ENCODE peak calls at places on chromosomes 11 and 22, in ten cellular contexts. One of them, this sample, is unnamed.

GRCh38 chr11:130314749-130315285 is at the start of gene ZBTB44:
- DNase-seq in naive thymus-derived CD8-positive, alpha-beta T cell: peak; percentile 90
- DNase-seq in kidney tubule cell: peak; percentile 90
- DNase-seq in T-helper 1 cell: peak; percentile 88
- DNase-seq in epithelial cell of esophagus: peak; percentile 91
- DNase-seq in stromal cell of bone marrow: peak; percentile 79
- DNase-seq in AG08396: peak; percentile 98
- DNase-seq in GM12891: peak; percentile 82
- DNase-seq in HS-27A: no peak
- DNase-seq in T47D: peak; percentile 97
- DNase-seq in this sample: peak; percentile 55

GRCh38 chr22:17931400-17931825 is 92.9 kb downstream of the MICAL3 start:
- DNase-seq in naive thymus-derived CD8-positive, alpha-beta T cell: no peak
- DNase-seq in kidney tubule cell: peak; percentile 49
- DNase-seq in T-helper 1 cell: no peak
- DNase-seq in epithelial cell of esophagus: peak; percentile 38
- DNase-seq in stromal cell of bone marrow: no peak
- DNase-seq in AG08396: peak; percentile 59
- DNase-seq in GM12891: no peak
- DNase-seq in HS-27A: no peak
- DNase-seq in T47D: peak; percentile 70
- DNase-seq in this sample: no peak

GRCh38 chr22:42648017-42648367 is 1.2 kb downstream of the CYB5R3 start:
- DNase-seq in naive thymus-derived CD8-positive, alpha-beta T cell: no peak
- DNase-seq in kidney tubule cell: no peak
- DNase-seq in T-helper 1 cell: no peak
- DNase-seq in epithelial cell of esophagus: no peak
- DNase-seq in stromal cell of bone marrow: no peak
- DNase-seq in AG08396: no peak
- DNase-seq in GM12891: no peak
- DNase-seq in HS-27A: no peak
- DNase-seq in T47D: no peak
- DNase-seq in this sample: no peak

GRCh38 chr22:45503816-45504702 is 1.4 kb downstream of the FBLN1 start:
- DNase-seq in naive thymus-derived CD8-positive, alpha-beta T cell: no peak
- DNase-seq in kidney tubule cell: no peak
- DNase-seq in T-helper 1 cell: no peak
- DNase-seq in epithelial cell of esophagus: no peak
- DNase-seq in stromal cell of bone marrow: no peak
- DNase-seq in AG08396: peak; percentile 76
- DNase-seq in GM12891: no peak
- DNase-seq in HS-27A: no peak
- DNase-seq in T47D: no peak
- DNase-seq in this sample: no peak

GRCh38 chr11:66045177-66045639 is 3.8 kb downstream of the GAL3ST3 start:
- DNase-seq in naive thymus-derived CD8-positive, alpha-beta T cell: peak; percentile 84
- DNase-seq in kidney tubule cell: peak; percentile 70
- DNase-seq in T-helper 1 cell: peak; percentile 81
- DNase-seq in epithelial cell of esophagus: peak; percentile 80
- DNase-seq in stromal cell of bone marrow: peak; percentile 45
- DNase-seq in AG08396: peak; percentile 92
- DNase-seq in GM12891: peak; percentile 89
- DNase-seq in HS-27A: no peak
- DNase-seq in T47D: peak; percentile 87
- DNase-seq in this sample: peak; percentile 39

GRCh38 chr11:134938212-134938611 is 526.2 kb upstream of the B3GAT1 start:
- DNase-seq in naive thymus-derived CD8-positive, alpha-beta T cell: no peak
- DNase-seq in kidney tubule cell: no peak
- DNase-seq in T-helper 1 cell: no peak
- DNase-seq in epithelial cell of esophagus: no peak
- DNase-seq in stromal cell of bone marrow: no peak
- DNase-seq in AG08396: no peak
- DNase-seq in GM12891: no peak
- DNase-seq in HS-27A: no peak
- DNase-seq in T47D: peak; percentile 46
- DNase-seq in this sample: no peak

GRCh38 chr11:110198031-110198729 is 98.2 kb downstream of the RDX start:
- DNase-seq in naive thymus-derived CD8-positive, alpha-beta T cell: no peak
- DNase-seq in kidney tubule cell: no peak
- DNase-seq in T-helper 1 cell: no peak
- DNase-seq in epithelial cell of esophagus: peak; percentile 38
- DNase-seq in stromal cell of bone marrow: no peak
- DNase-seq in AG08396: no peak
- DNase-seq in GM12891: no peak
- DNase-seq in HS-27A: no peak
- DNase-seq in T47D: no peak
- DNase-seq in this sample: no peak

GRCh38 chr11:30605036-30605435 is 18.9 kb upstream of the MPPED2 start:
- DNase-seq in naive thymus-derived CD8-positive, alpha-beta T cell: no peak
- DNase-seq in kidney tubule cell: no peak
- DNase-seq in T-helper 1 cell: no peak
- DNase-seq in epithelial cell of esophagus: no peak
- DNase-seq in stromal cell of bone marrow: no peak
- DNase-seq in AG08396: no peak
- DNase-seq in GM12891: no peak
- DNase-seq in HS-27A: no peak
- DNase-seq in T47D: no peak
- DNase-seq in this sample: no peak

GRCh38 chr22:42176271-42176670 is 45.7 kb upstream of the CYP2D6 start:
- DNase-seq in naive thymus-derived CD8-positive, alpha-beta T cell: no peak
- DNase-seq in kidney tubule cell: no peak
- DNase-seq in T-helper 1 cell: no peak
- DNase-seq in epithelial cell of esophagus: no peak
- DNase-seq in stromal cell of bone marrow: no peak
- DNase-seq in AG08396: no peak
- DNase-seq in GM12891: no peak
- DNase-seq in HS-27A: no peak
- DNase-seq in T47D: no peak
- DNase-seq in this sample: no peak

GRCh38 chr22:50119169-50119767 is 29.5 kb downstream of the MOV10L1 start:
- DNase-seq in naive thymus-derived CD8-positive, alpha-beta T cell: no peak
- DNase-seq in kidney tubule cell: no peak
- DNase-seq in T-helper 1 cell: no peak
- DNase-seq in epithelial cell of esophagus: no peak
- DNase-seq in stromal cell of bone marrow: no peak
- DNase-seq in AG08396: no peak
- DNase-seq in GM12891: no peak
- DNase-seq in HS-27A: no peak
- DNase-seq in T47D: no peak
- DNase-seq in this sample: no peak

GRCh38 chr11:122044086-122044485 is 71.9 kb downstream of the BLID start:
- DNase-seq in naive thymus-derived CD8-positive, alpha-beta T cell: no peak
- DNase-seq in kidney tubule cell: no peak
- DNase-seq in T-helper 1 cell: no peak
- DNase-seq in epithelial cell of esophagus: peak; percentile 19
- DNase-seq in stromal cell of bone marrow: no peak
- DNase-seq in AG08396: no peak
- DNase-seq in GM12891: no peak
- DNase-seq in HS-27A: no peak
- DNase-seq in T47D: no peak
- DNase-seq in this sample: no peak

GRCh38 chr22:17706451-17706900 is 67.8 kb downstream of the BID start:
- DNase-seq in naive thymus-derived CD8-positive, alpha-beta T cell: peak; percentile 2
- DNase-seq in kidney tubule cell: peak; percentile 95
- DNase-seq in T-helper 1 cell: no peak
- DNase-seq in epithelial cell of esophagus: peak; percentile 93
- DNase-seq in stromal cell of bone marrow: peak; percentile 95
- DNase-seq in AG08396: peak; percentile 82
- DNase-seq in GM12891: peak; percentile 35
- DNase-seq in HS-27A: peak; percentile 36
- DNase-seq in T47D: peak; percentile 73
- DNase-seq in this sample: peak; percentile 98

GRCh38 chr11:119523801-119524200 is 100.8 kb upstream of the THY1 start:
- DNase-seq in naive thymus-derived CD8-positive, alpha-beta T cell: no peak
- DNase-seq in kidney tubule cell: no peak
- DNase-seq in T-helper 1 cell: no peak
- DNase-seq in epithelial cell of esophagus: no peak
- DNase-seq in stromal cell of bone marrow: no peak
- DNase-seq in AG08396: no peak
- DNase-seq in GM12891: no peak
- DNase-seq in HS-27A: no peak
- DNase-seq in T47D: no peak
- DNase-seq in this sample: no peak

GRCh38 chr11:6799402-6799801 is at the start of gene OR6A2:
- DNase-seq in naive thymus-derived CD8-positive, alpha-beta T cell: no peak
- DNase-seq in kidney tubule cell: peak; percentile 50
- DNase-seq in T-helper 1 cell: no peak
- DNase-seq in epithelial cell of esophagus: peak; percentile 50
- DNase-seq in stromal cell of bone marrow: peak; percentile 0
- DNase-seq in AG08396: no peak
- DNase-seq in GM12891: no peak
- DNase-seq in HS-27A: no peak
- DNase-seq in T47D: no peak
- DNase-seq in this sample: no peak

GRCh38 chr11:115444542-115444941 is 59.7 kb downstream of the CADM1 start:
- DNase-seq in naive thymus-derived CD8-positive, alpha-beta T cell: no peak
- DNase-seq in kidney tubule cell: no peak
- DNase-seq in T-helper 1 cell: no peak
- DNase-seq in epithelial cell of esophagus: no peak
- DNase-seq in stromal cell of bone marrow: no peak
- DNase-seq in AG08396: no peak
- DNase-seq in GM12891: no peak
- DNase-seq in HS-27A: no peak
- DNase-seq in T47D: no peak
- DNase-seq in this sample: no peak

GRCh38 chr11:9748361-9748970 is 84.6 kb downstream of the SWAP70 start:
- DNase-seq in naive thymus-derived CD8-positive, alpha-beta T cell: peak; percentile 65
- DNase-seq in kidney tubule cell: peak; percentile 89
- DNase-seq in T-helper 1 cell: peak; percentile 23
- DNase-seq in epithelial cell of esophagus: peak; percentile 74
- DNase-seq in stromal cell of bone marrow: peak; percentile 71
- DNase-seq in AG08396: peak; percentile 81
- DNase-seq in GM12891: no peak
- DNase-seq in HS-27A: no peak
- DNase-seq in T47D: peak; percentile 90
- DNase-seq in this sample: peak; percentile 72

GRCh38 chr11:68441466-68442230 is 18.9 kb upstream of the PPP6R3 start:
- DNase-seq in naive thymus-derived CD8-positive, alpha-beta T cell: no peak
- DNase-seq in kidney tubule cell: peak; percentile 27
- DNase-seq in T-helper 1 cell: no peak
- DNase-seq in epithelial cell of esophagus: no peak
- DNase-seq in stromal cell of bone marrow: peak; percentile 6
- DNase-seq in AG08396: no peak
- DNase-seq in GM12891: no peak
- DNase-seq in HS-27A: no peak
- DNase-seq in T47D: no peak
- DNase-seq in this sample: no peak

GRCh38 chr11:93704237-93704636 is 37.1 kb downstream of the TAF1D start:
- DNase-seq in naive thymus-derived CD8-positive, alpha-beta T cell: no peak
- DNase-seq in kidney tubule cell: no peak
- DNase-seq in T-helper 1 cell: no peak
- DNase-seq in epithelial cell of esophagus: no peak
- DNase-seq in stromal cell of bone marrow: no peak
- DNase-seq in AG08396: no peak
- DNase-seq in GM12891: no peak
- DNase-seq in HS-27A: no peak
- DNase-seq in T47D: peak; percentile 19
- DNase-seq in this sample: no peak

GRCh38 chr11:62980133-62980760 is 4.5 kb downstream of the SLC22A6 start:
- DNase-seq in naive thymus-derived CD8-positive, alpha-beta T cell: no peak
- DNase-seq in kidney tubule cell: no peak
- DNase-seq in T-helper 1 cell: no peak
- DNase-seq in epithelial cell of esophagus: peak; percentile 27
- DNase-seq in stromal cell of bone marrow: no peak
- DNase-seq in AG08396: no peak
- DNase-seq in GM12891: no peak
- DNase-seq in HS-27A: no peak
- DNase-seq in T47D: peak; percentile 74
- DNase-seq in this sample: no peak

GRCh38 chr11:66268953-66269906 is 791 bp downstream of the RAB1B start:
- DNase-seq in naive thymus-derived CD8-positive, alpha-beta T cell: no peak
- DNase-seq in kidney tubule cell: peak; percentile 48
- DNase-seq in T-helper 1 cell: no peak
- DNase-seq in epithelial cell of esophagus: no peak
- DNase-seq in stromal cell of bone marrow: no peak
- DNase-seq in AG08396: peak; percentile 63
- DNase-seq in GM12891: no peak
- DNase-seq in HS-27A: peak; percentile 51
- DNase-seq in T47D: peak; percentile 60
- DNase-seq in this sample: peak; percentile 21

GRCh38 chr11:72308226-72309073 is 64.5 kb upstream of the PHOX2A start:
- DNase-seq in naive thymus-derived CD8-positive, alpha-beta T cell: no peak
- DNase-seq in kidney tubule cell: peak; percentile 73
- DNase-seq in T-helper 1 cell: no peak
- DNase-seq in epithelial cell of esophagus: peak; percentile 80
- DNase-seq in stromal cell of bone marrow: no peak
- DNase-seq in AG08396: peak; percentile 70
- DNase-seq in GM12891: no peak
- DNase-seq in HS-27A: peak; percentile 24
- DNase-seq in T47D: no peak
- DNase-seq in this sample: no peak

GRCh38 chr11:129884581-129884980 is 10.8 kb downstream of the NFRKB start:
- DNase-seq in naive thymus-derived CD8-positive, alpha-beta T cell: no peak
- DNase-seq in kidney tubule cell: no peak
- DNase-seq in T-helper 1 cell: no peak
- DNase-seq in epithelial cell of esophagus: no peak
- DNase-seq in stromal cell of bone marrow: no peak
- DNase-seq in AG08396: no peak
- DNase-seq in GM12891: no peak
- DNase-seq in HS-27A: no peak
- DNase-seq in T47D: no peak
- DNase-seq in this sample: no peak

GRCh38 chr11:125245299-125245698 is 80.7 kb downstream of the PKNOX2 start:
- DNase-seq in naive thymus-derived CD8-positive, alpha-beta T cell: no peak
- DNase-seq in kidney tubule cell: no peak
- DNase-seq in T-helper 1 cell: no peak
- DNase-seq in epithelial cell of esophagus: no peak
- DNase-seq in stromal cell of bone marrow: no peak
- DNase-seq in AG08396: no peak
- DNase-seq in GM12891: no peak
- DNase-seq in HS-27A: no peak
- DNase-seq in T47D: no peak
- DNase-seq in this sample: no peak

GRCh38 chr22:20550851-20551744 is 43.7 kb downstream of the MED15 start:
- DNase-seq in naive thymus-derived CD8-positive, alpha-beta T cell: peak; percentile 75
- DNase-seq in kidney tubule cell: peak; percentile 57
- DNase-seq in T-helper 1 cell: no peak
- DNase-seq in epithelial cell of esophagus: peak; percentile 24
- DNase-seq in stromal cell of bone marrow: peak; percentile 92
- DNase-seq in AG08396: peak; percentile 78
- DNase-seq in GM12891: no peak
- DNase-seq in HS-27A: no peak
- DNase-seq in T47D: no peak
- DNase-seq in this sample: no peak

GRCh38 chr11:66190776-66191175 is 77.7 kb upstream of the RAB1B start:
- DNase-seq in naive thymus-derived CD8-positive, alpha-beta T cell: no peak
- DNase-seq in kidney tubule cell: no peak
- DNase-seq in T-helper 1 cell: no peak
- DNase-seq in epithelial cell of esophagus: no peak
- DNase-seq in stromal cell of bone marrow: no peak
- DNase-seq in AG08396: no peak
- DNase-seq in GM12891: no peak
- DNase-seq in HS-27A: no peak
- DNase-seq in T47D: no peak
- DNase-seq in this sample: no peak

GRCh38 chr11:17652556-17652955 is 66.8 kb upstream of the MYOD1 start:
- DNase-seq in naive thymus-derived CD8-positive, alpha-beta T cell: no peak
- DNase-seq in kidney tubule cell: no peak
- DNase-seq in T-helper 1 cell: no peak
- DNase-seq in epithelial cell of esophagus: no peak
- DNase-seq in stromal cell of bone marrow: no peak
- DNase-seq in AG08396: no peak
- DNase-seq in GM12891: no peak
- DNase-seq in HS-27A: no peak
- DNase-seq in T47D: no peak
- DNase-seq in this sample: no peak

GRCh38 chr22:36027960-36028645 is 521 bp downstream of the RBFOX2 start:
- DNase-seq in naive thymus-derived CD8-positive, alpha-beta T cell: no peak
- DNase-seq in kidney tubule cell: no peak
- DNase-seq in T-helper 1 cell: no peak
- DNase-seq in epithelial cell of esophagus: no peak
- DNase-seq in stromal cell of bone marrow: no peak
- DNase-seq in AG08396: peak; percentile 86
- DNase-seq in GM12891: peak; percentile 33
- DNase-seq in HS-27A: no peak
- DNase-seq in T47D: no peak
- DNase-seq in this sample: no peak

GRCh38 chr11:8206251-8207079 is 37.6 kb upstream of the RIC3 start:
- DNase-seq in naive thymus-derived CD8-positive, alpha-beta T cell: no peak
- DNase-seq in kidney tubule cell: no peak
- DNase-seq in T-helper 1 cell: no peak
- DNase-seq in epithelial cell of esophagus: no peak
- DNase-seq in stromal cell of bone marrow: no peak
- DNase-seq in AG08396: no peak
- DNase-seq in GM12891: no peak
- DNase-seq in HS-27A: no peak
- DNase-seq in T47D: no peak
- DNase-seq in this sample: no peak